ENCODE peak calls at places on chromosomes 1 and 21, in four cellular contexts. F is upper lobe of left lung, L is right lobe of liver, P is IMR-90. R is an unnamed sample.

GRCh38 chr1:113758631-113759340 is 500 bp downstream of the PHTF1 start:
- DNase-seq in F (peak), L (peak), P (peak), R (peak)

GRCh38 chr1:190752131-190752530 is 274.5 kb upstream of the BRINP3 start:
- DNase-seq in P (no peak), F (no peak), L (no peak), R (no peak)

GRCh38 chr1:19577001-19577400 is 67.1 kb upstream of the NBL1 start:
- DNase-seq in L (no peak), P (peak), F (no peak), R (no peak)

GRCh38 chr1:198848206-198848605 is 209.4 kb downstream of the PTPRC start:
- DNase-seq in L (no peak), P (peak), F (no peak), R (no peak)

GRCh38 chr1:214551052-214551435 is 358 bp downstream of the PTPN14 start:
- DNase-seq in P (no peak), F (peak), L (peak), R (peak)

GRCh38 chr1:162009501-162010174 is 14.0 kb downstream of the OLFML2B start:
- DNase-seq in F (no peak), L (no peak), P (no peak), R (peak)

GRCh38 chr1:42937141-42937696 is 21.4 kb downstream of the SLC2A1 start:
- DNase-seq in F (no peak), P (peak), L (no peak), R (peak)

GRCh38 chr1:37108596-37109188 is 74.4 kb upstream of the GRIK3 start:
- DNase-seq in F (no peak), P (no peak), L (no peak), R (no peak)

GRCh38 chr1:151832318-151832984 is 849 bp upstream of the RORC start:
- DNase-seq in P (peak), L (peak), F (peak), R (peak)

GRCh38 chr1:19251305-19252196 is at the start of the genes EMC1 and MRTO4:
- DNase-seq in L (peak), P (peak), F (peak), R (peak)

GRCh38 chr21:36640260-36641244 is 58.4 kb upstream of the SIM2 start:
- DNase-seq in P (peak), L (no peak), F (peak), R (no peak)

GRCh38 chr1:174074757-174075156 is 52.6 kb upstream of the RC3H1 start:
- DNase-seq in F (no peak), P (peak), L (no peak), R (no peak)

GRCh38 chr1:202588644-202589189 is 121.5 kb downstream of the SYT2 start:
- DNase-seq in L (no peak), F (no peak), P (no peak), R (no peak)

GRCh38 chr1:31936278-31936965 is 1.7 kb downstream of the PTP4A2 start:
- DNase-seq in F (no peak), L (no peak), P (peak), R (no peak)

GRCh38 chr21:18499761-18500376 is 96.3 kb upstream of the TMPRSS15 start:
- DNase-seq in P (peak), L (no peak), F (no peak), R (peak)

GRCh38 chr1:55724551-55725325 is 509.6 kb upstream of the USP24 start:
- DNase-seq in F (no peak), P (peak), L (no peak), R (no peak)

GRCh38 chr1:43414634-43415223 is 25.0 kb downstream of the SZT2 start:
- DNase-seq in F (no peak), P (peak), L (no peak), R (peak)

GRCh38 chr1:216183007-216183406 is 240.2 kb downstream of the USH2A start:
- DNase-seq in P (peak), F (no peak), L (no peak), R (no peak)

GRCh38 chr1:3564921-3565831 is 46.1 kb downstream of the MEGF6 start:
- DNase-seq in L (no peak), F (peak), P (peak), R (no peak)

GRCh38 chr1:57987507-57987906 is 559.0 kb downstream of the OMA1 start:
- DNase-seq in F (no peak), L (no peak), P (no peak), R (no peak)

GRCh38 chr1:226725870-226726212 is 13.2 kb downstream of the ITPKB start:
- DNase-seq in F (no peak), P (no peak), L (no peak), R (no peak)

GRCh38 chr21:28099296-28099695 is 893.4 kb downstream of the LTN1 start:
- DNase-seq in L (no peak), P (peak), F (no peak), R (no peak)

GRCh38 chr1:226677121-226678020 is 61.7 kb downstream of the ITPKB start:
- DNase-seq in L (no peak), P (peak), F (no peak), R (peak)

GRCh38 chr1:71303617-71304041 is 222.8 kb upstream of the ZRANB2 start:
- DNase-seq in L (no peak), P (no peak), F (no peak), R (no peak)

GRCh38 chr1:76713535-76713934 is 153.7 kb upstream of the ST6GALNAC5 start:
- DNase-seq in L (no peak), F (no peak), P (no peak), R (no peak)

GRCh38 chr1:10692401-10693021 is 103.9 kb downstream of the CASZ1 start:
- DNase-seq in L (no peak), F (no peak), P (no peak), R (peak)

GRCh38 chr1:78687914-78688313 is 38.3 kb downstream of the IFI44 start:
- DNase-seq in F (no peak), P (peak), L (no peak), R (no peak)

GRCh38 chr21:44485254-44485793 is 30.0 kb downstream of the LRRC3 start:
- DNase-seq in F (peak), P (peak), L (peak), R (no peak)

GRCh38 chr1:179080866-179081695 is 789 bp upstream of the TOR3A start:
- DNase-seq in P (no peak), F (no peak), L (peak), R (no peak)

GRCh38 chr1:208921259-208921658 is 662.3 kb upstream of the CAMK1G start:
- DNase-seq in L (no peak), P (no peak), F (no peak), R (no peak)

GRCh38 chr1:182674346-182675246 is 9.8 kb downstream of the RGS8 start:
- DNase-seq in L (no peak), F (no peak), P (no peak), R (no peak)

GRCh38 chr1:230368363-230368762 is 57.8 kb downstream of the PGBD5 start:
- DNase-seq in L (no peak), F (no peak), P (no peak), R (no peak)

GRCh38 chr1:89151021-89151420 is 24.8 kb downstream of the GBP7 start:
- DNase-seq in L (no peak), P (no peak), F (no peak), R (no peak)

GRCh38 chr1:94246692-94247145 is 9.3 kb upstream of the ARHGAP29 start:
- DNase-seq in P (no peak), F (no peak), L (no peak), R (peak)

GRCh38 chr1:201126463-201126831 is 537 bp downstream of the ASCL5 start:
- DNase-seq in L (no peak), F (no peak), P (no peak), R (no peak)

GRCh38 chr1:156877433-156877832 is 16.1 kb upstream of the PEAR1 start:
- DNase-seq in F (no peak), P (no peak), L (no peak), R (no peak)

GRCh38 chr1:195933816-195934215 is 674.4 kb downstream of the KCNT2 start:
- DNase-seq in P (no peak), F (no peak), L (no peak), R (no peak)

GRCh38 chr1:2980073-2980791 is 41.0 kb upstream of the ACTRT2 start:
- DNase-seq in F (peak), L (peak), P (no peak), R (peak)

GRCh38 chr1:226355679-226356583 is 47.0 kb upstream of the LIN9 start:
- DNase-seq in L (no peak), F (no peak), P (no peak), R (no peak)

GRCh38 chr1:201025571-201026002 is 2.1 kb upstream of the KIF21B start:
- DNase-seq in F (no peak), L (no peak), P (peak), R (no peak)

GRCh38 chr1:154611150-154611865 is 3.3 kb upstream of the ADAR start:
- DNase-seq in L (no peak), P (no peak), F (no peak), R (no peak)

GRCh38 chr1:154607084-154607747 is 770 bp downstream of the ADAR start:
- DNase-seq in P (peak), L (no peak), F (no peak), R (peak)

GRCh38 chr1:154609398-154610380 is 1.7 kb upstream of the ADAR start:
- DNase-seq in F (no peak), L (no peak), P (peak), R (no peak)

GRCh38 chr1:154608522-154609294 is 722 bp upstream of the ADAR start:
- DNase-seq in P (peak), F (peak), L (no peak), R (peak)

DNA sequence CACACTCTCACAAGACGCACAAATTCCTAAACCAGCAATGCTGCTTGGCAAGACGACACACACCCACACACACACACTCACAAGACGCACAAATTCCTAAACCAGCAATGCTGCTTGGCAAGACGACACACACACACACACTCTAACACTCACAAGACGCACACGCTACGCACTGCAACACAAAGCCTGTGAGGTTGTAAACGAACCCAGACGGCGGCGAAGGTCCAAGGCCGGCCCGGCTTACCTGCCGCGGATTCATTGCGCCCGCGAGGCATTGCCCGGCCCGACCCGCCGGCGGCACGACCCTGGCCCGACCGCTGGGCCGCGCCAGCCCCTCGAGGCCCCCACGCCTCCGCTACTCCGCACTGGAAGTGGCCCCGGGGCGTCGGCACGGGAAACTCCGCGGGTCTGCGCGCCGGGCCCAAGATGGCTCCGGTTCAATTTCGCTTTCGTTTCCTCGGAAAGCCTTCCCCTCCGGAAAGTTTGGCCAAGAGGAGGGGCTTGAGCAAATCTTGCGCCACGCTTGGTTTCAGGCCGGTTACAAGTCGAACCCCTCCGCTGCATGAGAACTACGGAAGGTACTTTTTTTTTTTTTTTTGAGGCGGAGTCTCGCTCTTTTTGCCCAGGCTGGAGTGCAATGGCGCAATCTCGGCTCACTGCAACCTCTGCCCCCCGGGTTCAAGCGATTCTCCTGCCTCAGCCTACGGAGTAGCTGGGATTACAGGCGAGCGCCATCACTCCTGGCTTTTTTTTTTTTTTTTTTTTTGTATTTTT is at the start of gene ADAR:
- DNase-seq in F (peak), L (peak), P (peak), R (peak)
- TF ChIP-seq POLR2A in F (peak), L (peak), P (no peak), R (no peak)

GRCh38 chr1:168636200-168636599 is 59.8 kb downstream of the XCL1 start:
- DNase-seq in P (no peak), L (no peak), F (no peak), R (no peak)
- TF ChIP-seq CTCF in P (no peak), L (peak), F (no peak), R (no peak)

GRCh38 chr1:40151457-40152079 is 9.6 kb upstream of the RLF start:
- DNase-seq in L (no peak), P (no peak), F (no peak), R (no peak)
- TF ChIP-seq POLR2A in L (no peak), P (no peak), F (no peak), R (no peak)

GRCh38 chr1:205602118-205602517 is 29.7 kb downstream of the ELK4 start:
- DNase-seq in P (no peak), L (no peak), F (no peak), R (no peak)

GRCh38 chr1:205599667-205600042 is 32.2 kb downstream of the ELK4 start:
- DNase-seq in P (no peak), L (no peak), F (no peak), R (no peak)

GRCh38 chr1:205598841-205599666 is 32.8 kb downstream of the ELK4 start:
- DNase-seq in F (no peak), P (peak), L (no peak), R (peak)

GRCh38 chr1:205601209-205601608 is 30.6 kb downstream of the ELK4 start:
- DNase-seq in L (no peak), F (no peak), P (no peak), R (no peak)

GRCh38 chr1:205600085-205600484 is 31.7 kb downstream of the ELK4 start:
- DNase-seq in F (no peak), P (peak), L (no peak), R (no peak)
- TF ChIP-seq CTCF in F (no peak), P (peak), L (no peak), R (no peak)

DNA sequence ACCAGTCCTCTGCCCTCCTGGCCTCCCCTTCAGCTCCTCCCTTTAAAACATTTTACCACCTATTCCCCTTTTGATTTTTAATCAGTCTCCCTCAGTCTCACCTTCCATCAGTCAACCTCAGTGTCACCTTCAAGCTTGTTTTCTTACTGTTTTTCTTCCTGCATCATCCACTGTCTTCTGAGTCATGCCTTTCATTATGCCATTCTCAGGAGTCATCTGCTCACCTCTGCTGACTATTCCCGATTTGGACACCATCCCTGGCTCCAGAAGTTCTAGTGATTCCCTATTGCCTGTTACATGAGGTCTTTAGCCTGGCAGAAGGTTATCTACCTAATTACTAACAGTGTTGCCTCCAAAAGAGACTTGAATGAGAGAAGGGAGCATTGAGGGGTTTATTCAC is 23.9 kb downstream of the NFASC start:
- DNase-seq in P (no peak), F (no peak), L (no peak), R (no peak)
- TF ChIP-seq POLR2A in P (no peak), F (no peak), L (no peak), R (no peak)

GRCh38 chr1:91781916-91782622 is 103.9 kb downstream of the TGFBR3 start:
- DNase-seq in F (no peak), L (no peak), P (peak), R (no peak)

GRCh38 chr1:91783423-91784162 is 102.4 kb downstream of the TGFBR3 start:
- DNase-seq in P (peak), L (no peak), F (peak), R (no peak)

GRCh38 chr1:91778964-91779363 is 107.0 kb downstream of the TGFBR3 start:
- DNase-seq in L (no peak), P (no peak), F (no peak), R (no peak)

GRCh38 chr1:91779603-91780021 is 106.3 kb downstream of the TGFBR3 start:
- DNase-seq in L (no peak), F (no peak), P (no peak), R (no peak)

DNA sequence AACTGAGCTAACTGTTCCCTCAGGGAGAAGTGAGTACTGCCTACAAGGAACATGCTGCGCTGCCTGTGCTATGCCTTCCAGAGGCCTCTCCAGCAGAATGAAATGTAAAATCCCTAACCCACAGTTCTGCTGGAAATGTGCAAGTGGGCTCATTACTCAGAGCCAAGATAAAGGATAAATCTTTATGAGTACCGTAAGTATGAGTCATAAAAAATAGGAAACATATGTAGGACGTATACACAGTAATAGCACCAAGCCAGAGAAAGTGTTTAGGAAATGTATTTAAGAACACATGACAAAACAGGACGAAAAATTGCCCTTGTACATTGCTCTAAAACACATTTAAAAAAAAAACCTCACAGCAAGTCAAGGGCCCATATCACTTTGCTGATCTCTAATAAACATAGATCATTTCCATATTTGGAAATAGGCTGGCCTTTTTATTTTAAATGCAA is 104.6 kb downstream of the TGFBR3 start:
- DNase-seq in L (no peak), F (no peak), P (peak), R (no peak)
- TF ChIP-seq CTCF in L (no peak), F (no peak), P (no peak), R (no peak)

GRCh38 chr21:42465008-42465878 is 30.8 kb downstream of the RSPH1 start:
- DNase-seq in L (peak), P (no peak), F (no peak), R (no peak)
- TF ChIP-seq POLR2A in L (no peak), P (no peak), F (no peak), R (no peak)

DNA sequence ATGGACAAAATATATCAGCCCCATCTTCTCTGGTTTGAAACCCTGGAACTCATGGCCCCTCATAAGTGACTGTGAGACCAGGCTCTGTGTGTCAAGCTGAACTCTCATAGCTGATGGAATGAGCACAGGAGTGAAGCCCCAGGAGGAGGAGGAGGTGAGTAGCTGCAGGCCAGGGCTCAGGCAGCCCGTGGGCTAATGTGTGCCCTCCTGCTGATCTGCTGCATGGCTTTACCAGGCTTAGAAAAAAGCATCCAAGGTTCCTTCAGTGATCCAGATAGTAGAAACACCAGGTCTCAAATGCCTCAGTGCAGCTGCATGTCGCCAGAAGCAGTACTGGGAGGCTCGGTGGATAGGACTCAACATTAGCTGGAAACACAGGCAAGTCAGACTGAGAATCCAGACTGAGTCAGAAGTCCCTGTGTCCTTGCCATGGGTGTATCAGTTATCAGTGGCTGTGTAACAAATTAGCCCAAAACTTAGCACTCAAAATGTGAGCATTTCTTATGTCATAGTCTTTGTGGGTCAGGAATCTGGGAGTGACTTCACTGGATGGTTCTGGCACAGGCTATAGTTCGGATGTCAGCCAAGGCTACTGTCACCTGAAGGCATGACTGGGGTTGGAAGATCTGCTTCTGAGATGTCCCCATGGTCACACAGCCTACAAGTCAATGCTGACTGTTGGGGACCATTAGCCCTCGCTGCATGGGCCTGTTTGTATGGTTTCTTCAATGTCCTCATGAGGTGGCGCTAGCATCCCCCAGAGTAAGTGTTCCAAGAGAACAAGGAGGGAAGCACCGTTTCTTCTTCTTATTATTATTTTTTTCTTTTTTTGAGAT is 255.4 kb upstream of the IRF2BP2 start:
- DNase-seq in P (no peak), F (no peak), L (peak), R (no peak)
- TF ChIP-seq CTCF in P (no peak), F (no peak), L (no peak), R (no peak)

R was measured in lower leg skin.